ENCODE peak calls at places on chromosomes 5 and 9, in six cellular contexts. Z is endodermal cell; N is PC-9; A is stomach; U is naive thymus-derived CD4-positive, alpha-beta T cell; R is CD8-positive, alpha-beta memory T cell. B is an unnamed sample.
A peak's percentile ranks its signal among the peaks of the same experiment; 100 is the strongest.

GRCh38 chr5:59067976-59068651 is 485.2 kb downstream of the RAB3C start:
- DNase-seq in Z (no peak), U (no peak), N (no peak), A (no peak), R (no peak), B (no peak)

GRCh38 chr5:40626834-40627233 is 52.9 kb upstream of the PTGER4 start:
- DNase-seq in A (no peak), Z (no peak), N (peak; percentile 33), R (no peak), U (no peak), B (no peak)

GRCh38 chr9:108913391-108913790 is 20.5 kb downstream of the ELP1 start:
- DNase-seq in U (no peak), A (no peak), R (no peak), N (no peak), Z (no peak), B (no peak)

GRCh38 chr5:143913008-143913752 is 101.2 kb downstream of the HMHB1 start:
- DNase-seq in Z (no peak), R (no peak), A (no peak), U (no peak), N (peak; percentile 60), B (no peak)

GRCh38 chr5:150675044-150675443 is 14.0 kb downstream of the MYOZ3 start:
- DNase-seq in A (no peak), Z (no peak), U (no peak), N (no peak), R (no peak), B (no peak)

GRCh38 chr9:36039696-36040095 is 3.0 kb downstream of the RECK start:
- DNase-seq in R (no peak), Z (no peak), A (no peak), U (no peak), N (no peak), B (no peak)

GRCh38 chr9:126829035-126829434 is 24.2 kb downstream of the ZBTB43 start:
- DNase-seq in A (no peak), U (no peak), N (no peak), Z (no peak), R (no peak), B (no peak)

GRCh38 chr5:442335-443238 is at the start of gene EXOC3:
- DNase-seq in N (peak; percentile 71), Z (peak; percentile 89), R (peak; percentile 68), U (peak; percentile 67), A (peak; percentile 77), B (peak; percentile 43)

GRCh38 chr9:109907810-109908458 is 127.9 kb downstream of the PALM2AKAP2 start:
- DNase-seq in A (no peak), Z (no peak), U (no peak), N (no peak), R (no peak), B (no peak)

GRCh38 chr5:14702238-14702839 is 37.8 kb downstream of the OTULIN start:
- DNase-seq in A (no peak), R (no peak), U (no peak), Z (no peak), N (no peak), B (no peak)

GRCh38 chr5:150081541-150082283 is 4.6 kb downstream of the CSF1R start:
- DNase-seq in Z (peak; percentile 56), U (no peak), R (no peak), A (peak; percentile 30), N (no peak), B (no peak)

GRCh38 chr5:82129723-82130285 is 148.3 kb downstream of the RPS23 start:
- DNase-seq in N (no peak), Z (peak; percentile 70), R (no peak), U (no peak), A (no peak), B (no peak)

GRCh38 chr9:71662086-71662485 is 106.2 kb downstream of the CEMIP2 start:
- DNase-seq in A (no peak), U (no peak), R (no peak), N (no peak), Z (no peak), B (no peak)

GRCh38 chr5:60332244-60333018 is 367.5 kb downstream of the DEPDC1B start:
- DNase-seq in Z (no peak), N (no peak), U (no peak), R (no peak), A (no peak), B (no peak)

GRCh38 chr5:54703091-54703490 is 185.5 kb downstream of the SNX18 start:
- DNase-seq in Z (no peak), N (peak; percentile 74), A (no peak), U (no peak), R (no peak), B (no peak)

GRCh38 chr9:136756836-136757235 is 1.2 kb downstream of the LCN8 start:
- DNase-seq in A (no peak), N (no peak), R (no peak), U (no peak), Z (no peak), B (no peak)

GRCh38 chr5:31854181-31854624 is 215.3 kb downstream of the PDZD2 start:
- DNase-seq in R (no peak), A (no peak), U (no peak), Z (peak; percentile 85), N (no peak), B (no peak)

GRCh38 chr5:172059661-172060100 is 53.2 kb upstream of the FBXW11 start:
- DNase-seq in N (no peak), Z (peak; percentile 68), A (no peak), R (no peak), U (no peak), B (no peak)

GRCh38 chr5:122999947-123000563 is 36.5 kb downstream of the PPIC start:
- DNase-seq in N (no peak), A (peak; percentile 67), Z (peak; percentile 91), R (no peak), U (peak; percentile 6), B (no peak)

GRCh38 chr9:112711050-112711689 is 6.7 kb downstream of the INIP start:
- DNase-seq in R (no peak), A (no peak), Z (peak; percentile 55), U (no peak), N (no peak), B (no peak)

GRCh38 chr5:30239331-30240022 is 954.0 kb upstream of the CDH6 start:
- DNase-seq in Z (peak; percentile 68), R (no peak), N (no peak), A (no peak), U (no peak), B (no peak)

DNA sequence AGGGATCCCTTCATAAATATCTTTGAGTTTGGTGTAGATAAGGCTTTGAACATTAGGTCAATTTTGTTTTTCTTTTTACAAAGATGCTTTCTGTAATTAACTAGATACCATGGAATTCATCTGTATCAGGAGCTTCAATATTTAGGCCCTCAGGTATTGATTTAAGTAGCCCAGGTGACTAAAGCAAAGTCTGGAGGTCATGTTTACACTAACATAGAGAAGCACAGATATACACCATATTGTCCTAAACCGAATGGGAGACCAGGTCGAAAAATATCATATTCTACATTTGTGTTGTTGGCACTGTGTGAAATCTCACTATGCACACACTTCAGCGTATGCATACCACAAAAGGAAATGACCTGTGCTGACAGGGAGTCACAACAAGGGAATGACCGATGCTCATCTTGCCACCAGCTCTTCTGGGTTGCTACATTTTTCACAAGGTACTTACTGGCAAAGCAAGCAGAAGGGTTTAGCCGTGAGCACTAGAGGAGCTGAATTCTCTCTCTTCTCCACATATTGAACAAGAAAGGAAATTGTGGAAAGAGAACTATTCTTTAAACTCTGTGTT is 98.5 kb upstream of the IL7R start:
- DNase-seq in N (no peak), U (no peak), R (no peak), A (no peak), Z (no peak), B (no peak)
- H3K27me3 ChIP-seq in N (peaks cover 3% of the 10 kb centered on the region), U (no peaks in the 10 kb centered on the region), R (no peaks in the 10 kb centered on the region), A (no peaks in the 10 kb centered on the region), Z (peaks cover 15% of the 10 kb centered on the region), B (no peaks in the 10 kb centered on the region)

DNA sequence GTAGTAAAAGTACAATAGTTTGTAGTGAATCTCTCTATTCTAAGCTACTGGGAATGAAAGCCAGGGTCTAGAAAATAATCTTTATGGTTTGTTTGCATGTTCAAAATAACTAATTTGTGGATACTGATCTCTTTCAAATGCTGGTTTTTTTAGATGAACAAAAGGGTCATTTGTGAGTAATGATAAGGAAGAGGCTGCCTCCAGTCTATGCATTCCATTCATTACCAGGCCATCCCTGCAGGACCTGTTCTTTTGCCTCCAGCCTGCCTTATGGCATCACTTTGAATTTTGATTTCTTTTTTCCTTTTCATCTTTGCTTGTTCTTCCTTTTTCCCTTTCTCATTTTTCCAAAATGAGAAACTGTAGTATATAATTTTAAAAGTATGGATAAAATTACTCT is 312.3 kb downstream of the CWC27 start:
- DNase-seq in U (no peak), R (no peak), N (no peak), Z (no peak), A (no peak), B (no peak)
- H3K4me3 ChIP-seq in U (no peak overlapping the region), R (no peak overlapping the region), N (no peak overlapping the region), Z (no peak overlapping the region), A (no peak overlapping the region), B (no peak overlapping the region)

DNA sequence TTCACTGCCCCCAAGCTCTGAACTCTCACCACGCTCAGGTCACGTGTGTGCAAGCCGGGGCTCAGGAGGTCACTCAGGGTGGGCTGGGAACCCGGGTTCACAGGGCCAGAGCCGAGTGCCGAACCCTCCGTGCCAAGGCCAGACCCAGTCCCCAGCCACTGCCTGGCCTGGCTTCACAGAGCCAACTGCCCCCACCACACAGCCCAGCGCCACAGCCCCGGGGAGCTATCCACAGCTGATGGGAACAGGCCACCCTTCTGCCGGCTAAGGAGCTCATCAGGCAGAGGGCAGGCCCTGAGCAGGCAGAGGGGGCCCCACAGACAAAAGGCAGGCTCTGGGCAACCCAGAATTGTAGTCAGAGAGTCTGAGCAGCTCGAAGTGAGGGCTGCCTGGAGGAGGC is 117.0 kb downstream of the VAV2 start:
- DNase-seq in Z (no peak), N (no peak), U (no peak), R (no peak), A (no peak), B (no peak)
- H3K27ac ChIP-seq in Z (peak overlapping the region; percentile 79), N (peak overlapping the region; percentile 98), U (no peak overlapping the region), R (no peak overlapping the region), A (no peak overlapping the region), B (no peak overlapping the region)

GRCh38 chr5:140018096-140018481 is 25.0 kb downstream of the NRG2 start:
- DNase-seq in R (no peak), N (no peak), A (no peak), U (no peak), Z (no peak), B (no peak)

GRCh38 chr5:140018920-140019644 is 24.0 kb downstream of the NRG2 start:
- DNase-seq in Z (no peak), N (no peak), A (no peak), U (no peak), R (no peak), B (no peak)

GRCh38 chr5:140018517-140018916 is 24.6 kb downstream of the NRG2 start:
- DNase-seq in N (no peak), R (no peak), Z (no peak), A (no peak), U (no peak), B (no peak)

GRCh38 chr5:140023611-140024191 is 19.4 kb downstream of the NRG2 start:
- DNase-seq in Z (no peak), U (no peak), A (no peak), R (no peak), N (no peak), B (no peak)

DNA sequence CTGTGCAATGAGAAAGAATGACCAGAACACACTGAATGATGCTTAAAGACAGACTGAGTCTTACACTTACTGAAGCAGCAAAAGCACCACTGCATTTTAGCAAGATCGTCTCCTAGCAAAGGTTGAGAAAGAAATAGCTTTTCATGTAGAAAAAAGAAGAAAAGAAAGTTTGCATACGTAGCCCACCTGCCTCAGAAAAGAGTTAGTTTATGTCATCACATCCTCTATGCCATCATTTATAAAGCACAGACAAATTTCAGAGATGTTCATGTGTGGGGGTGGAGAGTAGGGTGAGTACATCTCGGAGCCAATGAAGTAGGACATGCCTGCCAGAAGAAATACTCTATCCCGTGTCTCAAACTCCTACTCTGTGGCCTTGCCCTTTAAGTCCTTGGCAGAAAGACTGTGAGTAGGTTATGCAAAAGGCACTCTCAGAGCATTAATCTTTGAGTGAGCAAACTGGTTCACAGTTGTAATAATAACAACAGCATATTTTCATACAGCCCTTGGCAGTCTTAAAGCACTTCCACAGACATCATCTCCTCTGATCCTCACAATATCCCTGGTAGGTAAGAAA is 22.4 kb downstream of the NRG2 start:
- DNase-seq in N (no peak), R (no peak), Z (no peak), U (no peak), A (no peak), B (no peak)
- H3K27me3 ChIP-seq in N (no peaks in the 10 kb centered on the region), R (peaks cover 9% of the 10 kb centered on the region), Z (peaks cover 60% of the 10 kb centered on the region), U (peaks cover 3% of the 10 kb centered on the region), A (no peaks in the 10 kb centered on the region), B (no peaks in the 10 kb centered on the region)

B was measured in dorsolateral prefrontal cortex.